ENCODE peak calls at places on chromosomes 3 and 15, in four cellular contexts. One of them, this sample, is unnamed.

GRCh38 chr3:123336441-123336851 is 112.4 kb downstream of the ADCY5 start:
- DNase-seq in K562: no peak
- DNase-seq in GM12878: no peak
- DNase-seq in HepG2: no peak
- DNase-seq in this sample: no peak

GRCh38 chr15:86135030-86135429 is 55.4 kb downstream of the AGBL1 start:
- DNase-seq in K562: no peak
- DNase-seq in GM12878: no peak
- DNase-seq in HepG2: no peak
- DNase-seq in this sample: no peak

GRCh38 chr15:74750759-74751158 is 2.1 kb downstream of the CYP1A2 start:
- DNase-seq in K562: no peak
- DNase-seq in GM12878: no peak
- DNase-seq in HepG2: no peak
- DNase-seq in this sample: no peak

GRCh38 chr3:45582407-45582806 is 12.1 kb upstream of the LIMD1 start:
- DNase-seq in K562: no peak
- DNase-seq in GM12878: no peak
- DNase-seq in HepG2: no peak
- DNase-seq in this sample: no peak

GRCh38 chr3:169026543-169027181 is 636.9 kb downstream of the MECOM start:
- DNase-seq in K562: no peak
- DNase-seq in GM12878: no peak
- DNase-seq in HepG2: peak; percentile 1
- DNase-seq in this sample: no peak

GRCh38 chr15:63233667-63234419 is 43.6 kb upstream of the APH1B start:
- DNase-seq in K562: no peak
- DNase-seq in GM12878: no peak
- DNase-seq in HepG2: peak; percentile 33
- DNase-seq in this sample: no peak

GRCh38 chr3:181824961-181825360 is 113.2 kb downstream of the SOX2 start:
- DNase-seq in K562: no peak
- DNase-seq in GM12878: no peak
- DNase-seq in HepG2: no peak
- DNase-seq in this sample: no peak

GRCh38 chr15:74365619-74366445 is 1.6 kb downstream of the CYP11A1 start:
- DNase-seq in K562: no peak
- DNase-seq in GM12878: no peak
- DNase-seq in HepG2: peak; percentile 25
- DNase-seq in this sample: no peak

GRCh38 chr3:34676431-34676830 is 878.0 kb downstream of the PDCD6IP start:
- DNase-seq in K562: no peak
- DNase-seq in GM12878: no peak
- DNase-seq in HepG2: no peak
- DNase-seq in this sample: no peak

GRCh38 chr3:11643212-11644087 is at the start of gene VGLL4:
- DNase-seq in K562: peak; percentile 88
- DNase-seq in GM12878: no peak
- DNase-seq in HepG2: peak; percentile 80
- DNase-seq in this sample: peak; percentile 73

GRCh38 chr3:21357241-21357640 is 393.8 kb downstream of the ZNF385D start:
- DNase-seq in K562: no peak
- DNase-seq in GM12878: no peak
- DNase-seq in HepG2: no peak
- DNase-seq in this sample: no peak

GRCh38 chr15:66133247-66133646 is 120.3 kb downstream of the MEGF11 start:
- DNase-seq in K562: no peak
- DNase-seq in GM12878: no peak
- DNase-seq in HepG2: no peak
- DNase-seq in this sample: no peak

GRCh38 chr3:122246214-122246613 is 62.7 kb downstream of the CASR start:
- DNase-seq in K562: no peak
- DNase-seq in GM12878: no peak
- DNase-seq in HepG2: no peak
- DNase-seq in this sample: no peak

GRCh38 chr3:55501905-55502304 is 14.8 kb upstream of the WNT5A start:
- DNase-seq in K562: no peak
- DNase-seq in GM12878: no peak
- DNase-seq in HepG2: no peak
- DNase-seq in this sample: no peak

GRCh38 chr3:130950641-130951040 is 56.8 kb downstream of the ATP2C1 start:
- DNase-seq in K562: no peak
- DNase-seq in GM12878: no peak
- DNase-seq in HepG2: no peak
- DNase-seq in this sample: no peak

GRCh38 chr3:29236441-29236840 is 44.4 kb upstream of the RBMS3 start:
- DNase-seq in K562: no peak
- DNase-seq in GM12878: no peak
- DNase-seq in HepG2: no peak
- DNase-seq in this sample: no peak

GRCh38 chr15:41811432-41812195 is 16.3 kb upstream of the JMJD7 start:
- DNase-seq in K562: peak; percentile 85
- DNase-seq in GM12878: no peak
- DNase-seq in HepG2: peak; percentile 69
- DNase-seq in this sample: peak; percentile 74

GRCh38 chr15:32825219-32825618 is 107.4 kb downstream of the GREM1 start:
- DNase-seq in K562: no peak
- DNase-seq in GM12878: no peak
- DNase-seq in HepG2: no peak
- DNase-seq in this sample: no peak

GRCh38 chr3:184233127-184233843 is 3.9 kb downstream of the VWA5B2 start:
- DNase-seq in K562: no peak
- DNase-seq in GM12878: no peak
- DNase-seq in HepG2: no peak
- DNase-seq in this sample: no peak

GRCh38 chr3:105465251-105465853 is 98.6 kb downstream of the ALCAM start:
- DNase-seq in K562: no peak
- DNase-seq in GM12878: no peak
- DNase-seq in HepG2: no peak
- DNase-seq in this sample: no peak

GRCh38 chr3:48599077-48599501 is 4.0 kb upstream of the COL7A1 start:
- DNase-seq in K562: no peak
- DNase-seq in GM12878: no peak
- DNase-seq in HepG2: no peak
- DNase-seq in this sample: no peak

GRCh38 chr3:45178131-45179023 is 32.2 kb upstream of the CDCP1 start:
- DNase-seq in K562: no peak
- DNase-seq in GM12878: no peak
- DNase-seq in HepG2: no peak
- DNase-seq in this sample: no peak

GRCh38 chr3:119259821-119260220 is 19.1 kb upstream of the B4GALT4 start:
- DNase-seq in K562: no peak
- DNase-seq in GM12878: no peak
- DNase-seq in HepG2: no peak
- DNase-seq in this sample: no peak

GRCh38 chr3:190673157-190673556 is 159.3 kb downstream of the IL1RAP start:
- DNase-seq in K562: no peak
- DNase-seq in GM12878: no peak
- DNase-seq in HepG2: no peak
- DNase-seq in this sample: no peak

GRCh38 chr15:69403611-69404010 is 10.5 kb upstream of the KIF23 start:
- DNase-seq in K562: no peak
- DNase-seq in GM12878: no peak
- DNase-seq in HepG2: no peak
- DNase-seq in this sample: no peak

GRCh38 chr3:24495334-24495994 is 814 bp upstream of the THRB start:
- DNase-seq in K562: peak; percentile 80
- DNase-seq in GM12878: no peak
- DNase-seq in HepG2: peak; percentile 56
- DNase-seq in this sample: peak; percentile 58

GRCh38 chr3:1666865-1667264 is 431.8 kb upstream of the CNTN4 start:
- DNase-seq in K562: no peak
- DNase-seq in GM12878: no peak
- DNase-seq in HepG2: no peak
- DNase-seq in this sample: no peak

GRCh38 chr3:178043084-178043483 is 493.2 kb upstream of the KCNMB2 start:
- DNase-seq in K562: no peak
- DNase-seq in GM12878: no peak
- DNase-seq in HepG2: no peak
- DNase-seq in this sample: no peak

GRCh38 chr15:29612701-29613100 is 209.6 kb downstream of the TJP1 start:
- DNase-seq in K562: no peak
- DNase-seq in GM12878: no peak
- DNase-seq in HepG2: no peak
- DNase-seq in this sample: no peak

GRCh38 chr15:40878785-40879184 is 4.8 kb upstream of the RHOV start:
- DNase-seq in K562: peak; percentile 53
- DNase-seq in GM12878: no peak
- DNase-seq in HepG2: no peak
- DNase-seq in this sample: no peak

GRCh38 chr15:74402337-74402839 is 31.4 kb downstream of the SEMA7A start:
- DNase-seq in K562: no peak
- DNase-seq in GM12878: no peak
- DNase-seq in HepG2: no peak
- DNase-seq in this sample: no peak

GRCh38 chr3:49151610-49152009 is 14.5 kb downstream of the CCDC71 start:
- DNase-seq in K562: no peak
- DNase-seq in GM12878: no peak
- DNase-seq in HepG2: no peak
- DNase-seq in this sample: no peak

GRCh38 chr15:44710236-44711088 is 661 bp downstream of the PATL2 start:
- DNase-seq in K562: peak; percentile 68
- DNase-seq in GM12878: peak; percentile 69
- DNase-seq in HepG2: no peak
- DNase-seq in this sample: no peak

GRCh38 chr3:84963137-84963536 is 4.3 kb downstream of the CADM2 start:
- DNase-seq in K562: no peak
- DNase-seq in GM12878: no peak
- DNase-seq in HepG2: no peak
- DNase-seq in this sample: no peak

GRCh38 chr3:178107804-178108203 is 428.4 kb upstream of the KCNMB2 start:
- DNase-seq in K562: no peak
- DNase-seq in GM12878: no peak
- DNase-seq in HepG2: no peak
- DNase-seq in this sample: no peak

GRCh38 chr3:195240171-195240701 is 30.7 kb downstream of the XXYLT1 start:
- DNase-seq in K562: no peak
- DNase-seq in GM12878: no peak
- DNase-seq in HepG2: peak; percentile 20
- DNase-seq in this sample: no peak

GRCh38 chr3:101484805-101485620 is 28.0 kb downstream of the SENP7 start:
- DNase-seq in K562: peak; percentile 54
- DNase-seq in GM12878: no peak
- DNase-seq in HepG2: no peak
- DNase-seq in this sample: no peak

GRCh38 chr3:129278970-129279906 is 568 bp downstream of the HMCES start:
- DNase-seq in K562: peak; percentile 67
- DNase-seq in GM12878: no peak
- DNase-seq in HepG2: peak; percentile 67
- DNase-seq in this sample: peak; percentile 56

GRCh38 chr3:129276385-129276784 is 2.3 kb upstream of the HMCES start:
- DNase-seq in K562: no peak
- DNase-seq in GM12878: peak; percentile 85
- DNase-seq in HepG2: no peak
- DNase-seq in this sample: no peak

GRCh38 chr3:129278439-129278969 is at the start of gene HMCES:
- DNase-seq in K562: peak; percentile 91
- DNase-seq in GM12878: peak; percentile 31
- DNase-seq in HepG2: peak; percentile 80
- DNase-seq in this sample: peak; percentile 95

GRCh38 chr3:129280183-129280582 is 1.5 kb downstream of the HMCES start:
- DNase-seq in K562: no peak
- DNase-seq in GM12878: no peak
- DNase-seq in HepG2: no peak
- DNase-seq in this sample: no peak

DNA sequence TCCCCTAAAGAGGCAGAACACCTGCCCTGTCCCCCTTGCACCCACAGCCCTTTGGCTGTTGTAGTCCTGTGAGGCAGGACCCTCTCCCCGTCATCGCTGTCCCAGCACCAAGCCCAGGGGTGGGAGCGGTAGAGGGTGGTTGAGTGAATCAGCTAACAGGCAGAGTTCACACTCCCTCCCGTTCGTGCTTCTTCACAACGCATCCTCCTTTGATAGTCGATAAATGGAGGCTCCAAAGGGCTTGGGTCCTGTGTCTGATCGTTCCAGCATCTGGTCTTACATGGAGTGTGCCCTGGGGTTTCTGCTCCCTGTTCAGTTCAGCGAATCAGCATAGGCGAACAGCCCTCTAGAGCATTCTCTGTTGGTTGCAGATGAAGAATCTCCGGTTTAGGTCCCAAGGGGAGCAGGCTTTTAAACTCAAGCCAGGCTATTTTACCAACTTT is 820 bp upstream of the HMCES start:
- DNase-seq in K562: peak; percentile 32
- DNase-seq in GM12878: no peak
- DNase-seq in HepG2: no peak
- DNase-seq in this sample: peak; percentile 14
- TF ChIP-seq FOXM1 in K562: no peak
- TF ChIP-seq FOXM1 in GM12878: no peak
- TF ChIP-seq FOXM1 in HepG2: no peak
- TF ChIP-seq FOXM1 in this sample: no peak

GRCh38 chr15:98442379-98442833 is 205.9 kb upstream of the IGF1R start:
- DNase-seq in K562: peak; percentile 47
- DNase-seq in GM12878: no peak
- DNase-seq in HepG2: peak; percentile 51
- DNase-seq in this sample: peak; percentile 82
- TF ChIP-seq SP1 in K562: no peak
- TF ChIP-seq SP1 in GM12878: no peak
- TF ChIP-seq SP1 in HepG2: no peak
- TF ChIP-seq SP1 in this sample: no peak

DNA sequence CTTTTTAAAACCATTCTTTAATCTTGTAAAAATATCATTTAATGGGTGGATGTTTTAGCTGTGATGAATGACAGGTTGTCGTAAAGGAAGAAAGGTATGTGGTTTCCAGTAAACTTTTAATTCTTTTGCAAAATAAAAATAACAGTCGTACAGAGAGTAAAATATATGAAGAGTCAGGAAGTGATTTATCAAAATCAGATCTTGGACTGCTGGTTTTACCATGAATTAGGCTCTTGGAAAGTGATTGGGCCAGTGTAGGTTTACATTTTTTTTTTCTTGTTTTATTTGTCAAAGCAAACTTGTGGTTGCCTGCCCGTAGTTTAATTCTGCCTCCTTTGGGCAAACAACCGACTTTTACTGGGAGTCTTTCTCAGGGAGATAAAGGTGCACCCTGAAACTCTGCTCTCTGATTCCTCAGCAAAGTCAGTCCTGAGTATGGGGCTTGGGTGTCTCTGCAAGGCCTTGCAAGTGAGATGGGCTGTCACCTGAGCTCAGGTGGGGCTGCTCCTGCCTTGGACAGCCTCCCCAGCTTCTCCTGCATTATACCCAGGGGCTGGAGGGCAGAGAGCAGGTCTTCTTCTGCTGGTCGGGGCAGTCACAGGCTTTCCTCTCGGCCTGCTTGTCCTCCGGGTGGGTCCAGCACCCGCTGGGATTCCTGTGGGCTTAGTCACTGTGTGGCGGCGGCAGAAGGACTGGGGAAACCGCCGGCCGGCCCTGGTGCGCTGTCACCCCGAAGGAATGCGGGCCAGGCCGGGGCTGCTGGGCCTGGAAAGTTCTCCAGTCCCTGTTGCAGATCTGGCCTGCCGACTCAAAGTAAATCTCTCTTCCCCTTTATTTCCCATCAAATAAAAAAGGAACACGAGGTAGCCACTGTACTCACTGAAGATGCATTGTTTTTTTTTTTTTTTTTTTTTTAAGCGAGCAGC is 79.0 kb downstream of the IGF1R start:
- DNase-seq in K562: no peak
- DNase-seq in GM12878: no peak
- DNase-seq in HepG2: peak; percentile 89
- DNase-seq in this sample: peak; percentile 72
- TF ChIP-seq FOXM1 in K562: no peak
- TF ChIP-seq FOXM1 in GM12878: no peak
- TF ChIP-seq FOXM1 in HepG2: no peak
- TF ChIP-seq FOXM1 in this sample: no peak

GRCh38 chr15:70741107-70741511 is 22.2 kb downstream of the UACA start:
- DNase-seq in K562: no peak
- DNase-seq in GM12878: no peak
- DNase-seq in HepG2: peak; percentile 55
- DNase-seq in this sample: peak; percentile 16
- TF ChIP-seq SP1 in K562: no peak
- TF ChIP-seq SP1 in GM12878: no peak
- TF ChIP-seq SP1 in HepG2: no peak
- TF ChIP-seq SP1 in this sample: no peak

This sample was measured in HEK293T.